ENCODE peak calls at places on chromosomes 11 and 22, in seven cellular contexts. I is esophagus muscularis mucosa, Q is left ventricle myocardium superior, K is A172, B is left ventricle myocardium inferior, E is left cardiac atrium, T is OCI-LY7. S is an unnamed sample.

GRCh38 chr11:64605248-64605560 is 14.2 kb downstream of the SLC22A12 start:
- DNase-seq in Q (no peak), T (no peak), E (no peak), K (no peak), B (no peak), I (no peak), S (no peak)

GRCh38 chr11:78417175-78417887 is at the start of gene GAB2:
- DNase-seq in T (no peak), Q (no peak), B (no peak), I (no peak), K (no peak), E (no peak), S (no peak)

GRCh38 chr11:95358516-95359322 is 127.7 kb upstream of the SESN3 start:
- DNase-seq in T (no peak), I (no peak), B (no peak), E (peak), K (no peak), Q (no peak), S (no peak)

GRCh38 chr11:61621917-61622585 is 41.2 kb upstream of the SYT7 start:
- DNase-seq in Q (no peak), B (no peak), K (no peak), T (no peak), E (no peak), I (no peak), S (no peak)

GRCh38 chr11:111479666-111480065 is 32.5 kb downstream of the BTG4 start:
- DNase-seq in T (no peak), B (no peak), Q (no peak), I (no peak), K (no peak), E (no peak), S (no peak)

GRCh38 chr22:35172452-35172851 is 84.8 kb upstream of the HMGXB4 start:
- DNase-seq in B (no peak), E (no peak), Q (no peak), K (no peak), T (no peak), I (peak), S (no peak)

GRCh38 chr22:18033204-18033998 is 9.0 kb upstream of the MICAL3 start:
- DNase-seq in I (peak), Q (no peak), E (no peak), T (no peak), B (no peak), K (no peak), S (no peak)

GRCh38 chr11:72041364-72042058 is 38.8 kb downstream of the NUMA1 start:
- DNase-seq in Q (peak), E (peak), I (peak), T (peak), K (peak), B (peak), S (peak)

GRCh38 chr22:46049726-46050450 is 72.9 kb upstream of the WNT7B start:
- DNase-seq in Q (no peak), K (no peak), E (peak), I (no peak), T (no peak), B (peak), S (no peak)

GRCh38 chr11:112129656-112130055 is 34.2 kb downstream of the IL18 start:
- DNase-seq in T (no peak), E (no peak), Q (no peak), I (no peak), B (no peak), K (no peak), S (no peak)

GRCh38 chr22:22848364-22848866 is 39.2 kb upstream of the IGLL5 start:
- DNase-seq in T (peak), E (peak), I (peak), K (peak), B (peak), Q (peak), S (peak)

GRCh38 chr11:35303596-35304392 is 115.6 kb downstream of the SLC1A2 start:
- DNase-seq in K (no peak), I (no peak), Q (peak), B (no peak), E (peak), T (no peak), S (peak)

GRCh38 chr11:63939351-63939920 is 634 bp downstream of the NAA40 start:
- DNase-seq in E (no peak), T (peak), K (no peak), B (no peak), Q (peak), I (no peak), S (no peak)

GRCh38 chr11:112150517-112150916 is 13.4 kb downstream of the IL18 start:
- DNase-seq in E (no peak), B (no peak), K (no peak), Q (no peak), T (no peak), I (no peak), S (no peak)

GRCh38 chr11:57800444-57801184 is 39.0 kb downstream of the CTNND1 start:
- DNase-seq in I (no peak), Q (no peak), B (no peak), K (peak), T (peak), E (no peak), S (peak)

GRCh38 chr22:42473484-42474193 is 41.4 kb upstream of the NFAM1 start:
- DNase-seq in B (no peak), Q (no peak), I (no peak), T (peak), K (peak), E (no peak), S (peak)

GRCh38 chr11:10526974-10527918 is 13.7 kb downstream of the RNF141 start:
- DNase-seq in T (no peak), E (no peak), Q (no peak), K (no peak), B (no peak), I (no peak), S (peak)

GRCh38 chr11:6799402-6799801 is at the start of gene OR6A2:
- DNase-seq in I (no peak), K (no peak), E (no peak), Q (no peak), T (no peak), B (no peak), S (peak)

GRCh38 chr11:128462802-128463385 is 124.5 kb downstream of the ETS1 start:
- DNase-seq in T (no peak), B (no peak), I (no peak), E (no peak), Q (no peak), K (no peak), S (no peak)

GRCh38 chr11:93623179-93623578 is 38.3 kb upstream of the CEP295 start:
- DNase-seq in T (no peak), B (no peak), E (no peak), Q (no peak), I (no peak), K (no peak), S (no peak)

GRCh38 chr22:32206774-32207758 is 2.2 kb upstream of the RFPL2 start:
- DNase-seq in B (no peak), Q (peak), T (peak), I (peak), K (peak), E (no peak), S (peak)

GRCh38 chr11:12167098-12167999 is 57.0 kb downstream of the MICAL2 start:
- DNase-seq in I (no peak), K (peak), E (no peak), T (no peak), B (no peak), Q (no peak), S (peak)

GRCh38 chr11:65225284-65226102 is 36.3 kb upstream of the POLA2 start:
- DNase-seq in K (no peak), Q (peak), I (no peak), B (peak), E (peak), T (peak), S (no peak)

GRCh38 chr11:77113382-77114088 is 10.9 kb downstream of the OMP start:
- DNase-seq in B (no peak), T (peak), Q (no peak), I (no peak), E (no peak), K (peak), S (peak)

GRCh38 chr11:88174627-88175003 is 628 bp downstream of the RAB38 start:
- DNase-seq in Q (peak), I (no peak), B (peak), E (peak), T (peak), K (no peak), S (no peak)

GRCh38 chr22:48320671-48321515 is 1506.8 kb downstream of the BRD1 start:
- DNase-seq in E (no peak), B (no peak), Q (no peak), K (no peak), T (no peak), I (no peak), S (no peak)

GRCh38 chr11:64609436-64610047 is 18.5 kb downstream of the SLC22A12 start:
- DNase-seq in T (peak), I (no peak), B (no peak), K (no peak), Q (no peak), E (no peak), S (no peak)

GRCh38 chr11:128453444-128454336 is 133.7 kb downstream of the ETS1 start:
- DNase-seq in B (peak), I (no peak), T (no peak), E (peak), K (peak), Q (peak), S (peak)

GRCh38 chr22:43436536-43437267 is 24.9 kb downstream of the MPPED1 start:
- DNase-seq in I (no peak), E (no peak), Q (no peak), T (no peak), B (no peak), K (no peak), S (no peak)

GRCh38 chr11:87369888-87370287 is 332.2 kb downstream of the TMEM135 start:
- DNase-seq in E (no peak), I (no peak), B (no peak), Q (no peak), K (no peak), T (no peak), S (no peak)

GRCh38 chr22:50720301-50720845 is 17.6 kb upstream of the ACR start:
- DNase-seq in Q (no peak), K (no peak), T (no peak), E (no peak), I (no peak), B (no peak), S (no peak)

GRCh38 chr11:105786766-105787165 is 176.9 kb downstream of the GRIA4 start:
- DNase-seq in I (no peak), Q (no peak), E (no peak), K (no peak), B (no peak), T (no peak), S (no peak)

GRCh38 chr22:35329114-35329847 is 29.6 kb downstream of the TOM1 start:
- DNase-seq in T (no peak), I (no peak), K (no peak), E (no peak), B (no peak), Q (no peak), S (no peak)

GRCh38 chr22:48740086-48740730 is 1087.5 kb downstream of the BRD1 start:
- DNase-seq in B (no peak), T (no peak), Q (no peak), K (no peak), E (no peak), I (no peak), S (no peak)